ENCODE peak calls at places on chromosomes 16 and 17, in eight cellular contexts. Q is GM12878, W is K562, C is H1, U is endothelial cell of umbilical vein, D is breast epithelium, V is spleen, O is suprapubic skin. F is an unnamed sample.

GRCh38 chr17:61183793-61184192 is 215.8 kb upstream of the TBX2 start:
- DNase-seq in W (no peak), D (no peak), U (no peak), Q (no peak), O (no peak), V (no peak), C (no peak), F (no peak)

GRCh38 chr16:77437859-77438258 is 3.0 kb upstream of the ADAMTS18 start:
- DNase-seq in U (peak; percentile 73), W (no peak), Q (no peak), O (no peak), D (no peak), C (no peak), V (no peak), F (no peak)

GRCh38 chr17:79707931-79708891 is 22.5 kb upstream of the ENPP7 start:
- DNase-seq in D (peak; percentile 35), V (peak; percentile 81), C (peak; percentile 92), U (peak; percentile 35), W (peak; percentile 68), O (no peak), Q (no peak), F (no peak)

GRCh38 chr16:4123617-4124300 is 7.5 kb upstream of the ADCY9 start:
- DNase-seq in C (no peak), D (no peak), U (no peak), O (no peak), W (no peak), Q (no peak), V (no peak), F (no peak)

GRCh38 chr17:41196068-41196467 is 6.4 kb downstream of the KRTAP9-1 start:
- DNase-seq in D (no peak), C (no peak), W (no peak), V (no peak), Q (no peak), U (no peak), O (no peak), F (no peak)

GRCh38 chr16:66842765-66843164 is 1.4 kb upstream of the CA7 start:
- DNase-seq in Q (no peak), O (no peak), C (no peak), U (no peak), W (no peak), V (no peak), D (no peak), F (no peak)

GRCh38 chr16:24346734-24347133 is 90.6 kb downstream of the CACNG3 start:
- DNase-seq in C (peak; percentile 50), W (no peak), V (no peak), U (no peak), D (no peak), Q (no peak), O (no peak), F (no peak)

GRCh38 chr17:45783593-45784292 is 377 bp upstream of the CRHR1 start:
- DNase-seq in O (no peak), U (no peak), D (no peak), V (no peak), C (no peak), Q (no peak), W (no peak), F (no peak)

GRCh38 chr17:38706625-38707298 is 1.7 kb downstream of the MLLT6 start:
- DNase-seq in C (peak; percentile 54), O (no peak), U (no peak), D (no peak), W (peak; percentile 37), Q (no peak), V (no peak), F (no peak)

GRCh38 chr17:82613283-82614094 is 34.8 kb downstream of the WDR45B start:
- DNase-seq in O (no peak), U (no peak), D (no peak), Q (no peak), C (no peak), V (no peak), W (no peak), F (no peak)

GRCh38 chr16:56985288-56985961 is 3.9 kb upstream of the NLRC5 start:
- DNase-seq in D (no peak), C (no peak), V (peak; percentile 74), U (peak; percentile 28), O (peak; percentile 86), W (no peak), Q (no peak), F (no peak)

GRCh38 chr17:63171428-63172205 is 205.6 kb downstream of the TANC2 start:
- DNase-seq in O (no peak), C (no peak), D (no peak), W (no peak), U (peak; percentile 61), V (no peak), Q (no peak), F (peak; percentile 24)

GRCh38 chr17:40310882-40311391 is 2.0 kb downstream of the RARA start:
- DNase-seq in Q (no peak), O (peak; percentile 49), U (no peak), C (no peak), V (no peak), D (peak; percentile 18), W (no peak), F (no peak)

GRCh38 chr16:52069866-52070265 is 477.1 kb downstream of the TOX3 start:
- DNase-seq in C (peak; percentile 46), W (no peak), Q (no peak), V (no peak), U (no peak), D (no peak), O (no peak), F (no peak)
- H3K4me3 ChIP-seq in C (no peak overlapping the region), W (no peak overlapping the region), Q (no peak overlapping the region), V (no peak overlapping the region), U (no peak overlapping the region), D (no peak overlapping the region), O (no peak overlapping the region), F (no peak overlapping the region)

GRCh38 chr17:75980188-75981018 is 1.4 kb downstream of the TEN1 start:
- DNase-seq in U (no peak), D (no peak), O (peak; percentile 59), Q (no peak), W (no peak), V (no peak), C (no peak), F (no peak)
- TF ChIP-seq POLR2AphosphoS5 in U (no peak), D (no peak), O (no peak), Q (no peak), W (no peak), V (no peak), C (no peak), F (no peak)

DNA sequence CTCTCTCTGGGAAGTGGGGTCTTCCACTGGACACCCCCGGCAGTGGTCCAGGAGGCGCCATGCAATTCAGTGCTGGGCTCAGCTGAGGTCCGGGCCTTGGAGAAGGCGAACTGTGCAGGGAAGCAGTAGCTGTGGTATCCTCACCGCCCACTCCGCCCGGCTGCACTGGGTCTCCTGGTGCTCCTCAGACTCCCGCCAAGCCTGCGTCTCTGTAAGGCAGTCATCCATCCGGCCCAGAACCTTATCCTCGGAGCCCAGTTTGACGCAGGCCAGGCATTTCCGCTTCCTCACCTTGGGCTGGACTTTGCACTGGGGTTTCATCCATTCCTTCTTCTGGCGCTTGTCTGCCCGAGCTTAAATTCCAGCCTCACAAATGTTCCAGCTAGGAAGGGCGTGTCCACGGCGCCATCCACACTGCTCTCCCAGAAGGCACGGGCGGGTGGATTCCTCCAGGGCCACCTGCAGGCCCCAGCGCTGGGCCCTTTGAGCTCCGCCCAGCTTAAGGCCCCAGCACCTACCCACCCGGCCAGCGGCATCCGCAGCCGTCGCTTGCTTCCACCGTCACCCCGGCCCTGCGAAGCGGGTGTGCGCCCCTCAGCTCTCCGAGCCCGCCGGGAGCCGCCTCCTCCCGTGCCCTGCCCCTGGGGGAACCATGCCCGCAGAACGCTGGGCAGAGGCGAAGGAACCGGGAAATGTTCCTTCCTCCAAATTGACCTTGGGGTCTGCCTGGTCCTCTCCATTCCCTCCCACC is 1884.8 kb downstream of the TP53TG3F start:
- DNase-seq in D (no peak), V (no peak), C (no peak), Q (no peak), O (no peak), U (no peak), W (no peak), F (no peak)
- H3K9me3 ChIP-seq in D (peaks cover 11% of the 10 kb centered on the region), V (peaks cover 58% of the 10 kb centered on the region), C (peaks cover 38% of the 10 kb centered on the region), Q (no peaks in the 10 kb centered on the region), O (no peaks in the 10 kb centered on the region), U (peaks cover 3% of the 10 kb centered on the region), W (no peaks in the 10 kb centered on the region), F (no peaks in the 10 kb centered on the region)

GRCh38 chr16:73025111-73025505 is 22.8 kb downstream of the ZFHX3 start:
- DNase-seq in D (no peak), Q (no peak), O (no peak), C (no peak), W (no peak), U (no peak), V (no peak), F (no peak)

GRCh38 chr16:73023752-73024570 is 24.0 kb downstream of the ZFHX3 start:
- DNase-seq in U (no peak), Q (no peak), O (no peak), V (no peak), D (no peak), C (no peak), W (no peak), F (no peak)

GRCh38 chr16:73025506-73026131 is 22.3 kb downstream of the ZFHX3 start:
- DNase-seq in C (no peak), U (peak; percentile 73), D (no peak), O (peak; percentile 27), V (no peak), Q (no peak), W (no peak), F (no peak)

GRCh38 chr16:73023320-73023719 is 24.6 kb downstream of the ZFHX3 start:
- DNase-seq in D (no peak), W (no peak), U (no peak), C (no peak), O (no peak), Q (no peak), V (no peak), F (no peak)

DNA sequence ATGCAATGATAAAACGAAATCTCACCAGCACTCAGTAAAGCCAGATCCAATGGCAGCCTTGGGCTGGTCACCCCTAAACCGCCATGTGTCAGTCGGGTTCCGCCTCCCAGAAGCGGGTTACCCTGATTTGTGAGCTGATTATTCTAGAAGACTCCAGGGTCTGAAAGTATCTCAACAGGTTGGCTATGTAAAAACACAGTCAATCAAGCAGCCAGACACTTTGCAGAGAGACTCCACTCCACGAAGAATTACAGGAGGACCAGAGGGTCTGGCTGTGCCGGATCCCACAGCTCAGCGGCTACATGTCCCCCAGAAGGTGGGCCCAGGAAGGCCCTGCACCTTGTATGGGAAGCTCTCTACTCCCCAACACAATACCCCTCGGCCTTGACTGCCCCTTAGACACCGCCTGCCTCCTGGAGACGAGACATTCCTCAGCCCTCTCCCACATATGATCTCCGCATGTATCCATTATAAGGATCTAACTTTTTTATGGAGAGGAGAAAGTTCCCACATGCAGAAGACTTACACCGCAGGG is 23.3 kb downstream of the ZFHX3 start:
- DNase-seq in O (no peak), Q (no peak), U (no peak), V (no peak), D (no peak), W (no peak), C (no peak), F (no peak)
- H3K4me3 ChIP-seq in O (no peak overlapping the region), Q (no peak overlapping the region), U (no peak overlapping the region), V (no peak overlapping the region), D (no peak overlapping the region), W (no peak overlapping the region), C (no peak overlapping the region), F (no peak overlapping the region)